ENCODE peak calls at places on chromosomes 4 and X, in five cellular contexts. I is Caco-2, Y is left ventricle myocardium inferior, U is small intestine, L is PC-3. J is an unnamed sample.

GRCh38 chr4:54316139-54316538 is 87.0 kb downstream of the PDGFRA start:
- DNase-seq in I (no peak), Y (no peak), U (no peak), L (no peak), J (no peak)

GRCh38 chr4:169128902-169129301 is 118.8 kb upstream of the CBR4 start:
- DNase-seq in I (no peak), Y (no peak), U (no peak), L (no peak), J (no peak)

GRCh38 chrX:49077941-49078340 is 1.7 kb downstream of the WDR45 start:
- DNase-seq in I (no peak), Y (no peak), U (no peak), L (no peak), J (no peak)

GRCh38 chr4:152021788-152022438 is 261.1 kb upstream of the GATB start:
- DNase-seq in I (no peak), Y (peak; percentile 67), U (no peak), L (no peak), J (no peak)

GRCh38 chr4:119489305-119489704 is 139.3 kb downstream of the PDE5A start:
- DNase-seq in I (no peak), Y (no peak), U (no peak), L (no peak), J (no peak)

GRCh38 chr4:94758700-94759399 is 1.1 kb downstream of the BMPR1B start:
- DNase-seq in I (peak; percentile 33), Y (no peak), U (no peak), L (peak; percentile 36), J (no peak)

GRCh38 chr4:142248946-142249345 is 597.2 kb downstream of the INPP4B start:
- DNase-seq in I (no peak), Y (no peak), U (no peak), L (peak; percentile 65), J (peak; percentile 75)

GRCh38 chr4:164700471-164700870 is 53.5 kb upstream of the SMIM31 start:
- DNase-seq in I (peak; percentile 35), Y (no peak), U (peak; percentile 12), L (peak; percentile 40), J (peak; percentile 4)

GRCh38 chrX:34563061-34563460 is 94.0 kb downstream of the TMEM47 start:
- DNase-seq in I (peak; percentile 26), Y (no peak), U (no peak), L (no peak), J (no peak)

GRCh38 chrX:153928846-153929245 is 2.8 kb upstream of the ARHGAP4 start:
- DNase-seq in I (no peak), Y (no peak), U (no peak), L (no peak), J (no peak)
- H3K4me3 ChIP-seq in I (no peak overlapping the region), Y (peak overlapping the region; percentile 71), U (no peak overlapping the region), L (peak overlapping the region; percentile 21), J (no peak overlapping the region)

DNA sequence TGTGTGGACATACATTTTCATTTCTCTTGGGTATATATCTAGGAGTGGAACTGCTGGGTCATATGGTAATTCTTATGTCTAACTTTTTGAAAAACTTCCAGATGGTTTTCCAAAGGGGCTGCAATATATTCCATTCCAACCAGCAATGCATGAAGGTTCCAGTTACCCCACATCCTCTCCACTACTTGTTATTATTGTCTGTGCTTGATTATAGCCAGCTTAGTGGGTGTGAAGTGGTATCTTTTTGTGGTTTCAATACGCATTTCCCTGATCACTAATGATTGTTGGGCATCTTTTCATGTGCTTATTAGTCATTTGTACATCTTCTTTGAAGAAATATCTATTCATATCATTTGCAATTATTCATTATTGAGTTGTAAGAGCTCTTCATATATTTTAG is 31.5 kb upstream of the S100G start:
- DNase-seq in I (no peak), Y (no peak), U (no peak), L (no peak), J (no peak)
- H3K4me3 ChIP-seq in I (no peak overlapping the region), Y (no peak overlapping the region), U (no peak overlapping the region), L (no peak overlapping the region), J (no peak overlapping the region)

GRCh38 chr4:167435786-167436185 is 201.5 kb upstream of the SPOCK3 start:
- DNase-seq in I (no peak), Y (no peak), U (no peak), L (no peak), J (no peak)
- H3K4me3 ChIP-seq in I (no peak overlapping the region), Y (no peak overlapping the region), U (no peak overlapping the region), L (no peak overlapping the region), J (no peak overlapping the region)

DNA sequence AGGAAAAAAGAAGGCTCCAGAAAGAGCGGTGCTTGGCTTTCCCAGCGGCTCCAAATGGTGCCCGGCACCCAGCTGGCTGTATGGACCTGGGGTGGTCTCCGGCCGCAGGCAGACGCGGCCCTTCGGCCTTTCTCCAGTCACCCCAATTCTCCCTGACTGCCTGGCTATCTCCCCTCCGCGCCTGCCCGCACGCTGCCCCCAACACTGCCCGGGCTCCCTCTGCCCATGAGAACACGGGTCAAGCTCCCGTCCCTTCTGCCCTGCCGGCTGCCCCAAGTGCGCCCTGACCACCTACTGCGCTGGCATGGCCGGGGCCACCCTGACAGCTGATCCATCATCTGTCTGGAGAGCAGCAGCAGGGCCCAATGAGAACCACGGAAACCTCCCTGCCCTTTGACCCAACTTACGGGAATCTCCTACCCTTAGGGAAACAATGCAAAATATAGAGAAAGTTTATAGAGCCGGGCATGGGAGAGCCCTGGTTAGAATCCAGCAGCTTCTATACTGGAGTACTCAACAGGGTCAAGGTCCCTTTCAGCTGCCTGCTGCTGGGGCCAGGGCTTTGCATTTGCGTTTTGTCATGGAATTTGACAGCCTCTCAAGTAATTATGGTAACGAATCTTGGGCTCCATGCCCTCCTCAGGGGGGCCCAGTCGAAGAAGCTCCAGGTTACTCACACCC is 1.2 kb upstream of the FAM3A start:
- DNase-seq in I (no peak), Y (no peak), U (peak; percentile 51), L (no peak), J (no peak)
- H3K4me3 ChIP-seq in I (peak overlapping the region; percentile 35), Y (peak overlapping the region; percentile 78), U (no peak overlapping the region), L (peak overlapping the region; percentile 92), J (no peak overlapping the region)

GRCh38 chrX:153974726-153975286 is 2.3 kb downstream of the TMEM187 start:
- DNase-seq in I (no peak), Y (no peak), U (no peak), L (no peak), J (no peak)

GRCh38 chrX:153972368-153973126 is at the start of gene TMEM187:
- DNase-seq in I (peak; percentile 90), Y (peak; percentile 85), U (peak; percentile 83), L (peak; percentile 91), J (peak; percentile 90)

GRCh38 chrX:153971632-153972367 is at the start of gene HCFC1:
- DNase-seq in I (peak; percentile 90), Y (peak; percentile 91), U (peak; percentile 84), L (peak; percentile 82), J (peak; percentile 86)

GRCh38 chrX:153973127-153974002 is 811 bp downstream of the TMEM187 start:
- DNase-seq in I (no peak), Y (no peak), U (peak; percentile 27), L (no peak), J (peak; percentile 26)

GRCh38 chrX:153974003-153974725 is 1.6 kb downstream of the TMEM187 start:
- DNase-seq in I (no peak), Y (no peak), U (peak; percentile 55), L (no peak), J (no peak)
- H3K4me3 ChIP-seq in I (no peak overlapping the region), Y (peak overlapping the region; percentile 83), U (no peak overlapping the region), L (peak overlapping the region; percentile 85), J (no peak overlapping the region)

DNA sequence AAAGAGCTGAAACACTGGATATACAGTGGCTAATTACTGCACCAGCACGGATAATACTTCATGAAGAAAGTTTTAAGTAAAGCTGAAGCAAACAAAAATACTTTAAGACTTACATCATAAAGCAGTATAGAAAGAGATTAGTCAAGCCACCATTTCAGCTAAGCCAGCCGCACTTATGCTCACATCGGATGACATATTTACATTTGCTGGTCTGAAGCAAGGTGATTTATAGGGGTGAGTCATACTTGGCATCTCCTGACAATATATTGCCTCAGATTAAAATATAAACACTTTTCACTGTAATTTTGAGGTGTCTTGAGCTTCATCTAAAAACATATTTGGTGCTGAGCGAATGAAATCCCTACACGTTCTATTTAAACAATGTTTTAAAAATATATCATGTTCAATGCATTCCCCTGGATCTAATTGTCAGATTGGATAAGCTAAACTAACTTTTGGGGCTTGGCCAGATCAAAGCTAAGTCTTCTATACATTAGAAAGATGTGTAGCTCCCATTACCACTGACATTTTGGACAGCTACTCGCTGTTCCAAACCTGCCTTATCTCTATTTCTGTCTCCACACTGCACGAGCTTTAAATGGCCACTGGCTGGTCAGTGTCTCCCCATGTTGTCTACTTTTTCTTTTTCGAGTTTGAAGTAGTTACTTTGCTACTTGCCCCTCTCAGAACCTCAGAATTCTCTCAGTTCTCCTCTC is 103.2 kb downstream of the VCX2 start:
- DNase-seq in I (no peak), Y (no peak), U (peak; percentile 2), L (peak; percentile 81), J (peak; percentile 37)
- H3K4me3 ChIP-seq in I (no peak overlapping the region), Y (no peak overlapping the region), U (no peak overlapping the region), L (no peak overlapping the region), J (no peak overlapping the region)

DNA sequence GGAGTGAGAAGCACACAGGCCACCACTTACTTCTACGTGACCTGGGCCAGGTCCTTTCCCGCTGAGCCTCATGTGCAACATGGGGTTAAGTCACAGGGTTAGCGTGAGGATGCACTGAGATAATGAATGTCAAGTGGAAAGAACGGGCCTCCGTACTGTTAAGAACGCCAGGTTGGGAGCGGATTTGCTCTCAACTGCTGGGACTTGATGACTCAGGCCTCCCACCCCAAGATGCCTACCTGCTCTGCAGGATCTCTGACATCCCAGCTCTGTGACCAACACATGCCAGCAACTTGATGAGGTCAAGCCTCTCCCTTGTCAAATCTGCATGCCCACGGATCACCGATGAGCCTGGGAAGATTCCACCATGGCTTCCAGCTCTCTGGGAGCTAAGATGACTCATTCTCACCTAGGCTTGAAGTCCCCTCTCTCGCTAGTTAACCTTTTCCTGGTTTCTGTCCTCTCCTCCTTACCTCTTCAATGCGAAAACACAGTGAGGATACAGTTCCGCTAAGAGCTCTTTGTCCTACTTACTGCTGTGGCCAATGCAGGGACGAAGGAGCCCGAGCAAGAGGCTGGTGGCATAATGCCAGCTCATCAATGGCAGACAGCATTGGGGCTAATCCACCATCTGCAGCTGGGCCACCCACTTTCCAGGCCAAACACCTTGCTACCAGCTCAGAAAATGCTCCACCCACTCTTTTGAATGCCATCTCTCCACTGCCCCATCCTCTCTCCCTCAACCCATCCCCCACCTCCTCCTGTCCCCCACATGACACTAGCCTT is 67.6 kb downstream of the PJA1 start:
- DNase-seq in I (no peak), Y (no peak), U (no peak), L (no peak), J (no peak)
- H3K4me3 ChIP-seq in I (no peak overlapping the region), Y (no peak overlapping the region), U (no peak overlapping the region), L (no peak overlapping the region), J (no peak overlapping the region)

J was measured in fibroblast of mammary gland.